ENCODE peak calls at places on chromosomes 6 and 20, in seven cellular contexts. One of them, this sample, is unnamed.

GRCh38 chr6:128690063-128690462 is 169.7 kb upstream of the PTPRK start:
- DNase-seq in NCI-H510A treated with DMSO at 0.1 percent for 48 hours: no peak
- DNase-seq in heart right ventricle: no peak
- DNase-seq in amniotic stem cell: no peak
- DNase-seq in HFFc6: no peak
- DNase-seq in stimulated activated CD4-positive, alpha-beta T cell treated with anti-CD3 and anti-CD28 coated beads, Interleukin-1b, Interleukin-23, amount 100 ng/mL, for 4 hours: no peak
- DNase-seq in Right ventricle myocardium superior: no peak
- DNase-seq in this sample: no peak

GRCh38 chr6:40788661-40789111 is 201.5 kb upstream of the LRFN2 start:
- DNase-seq in HFFc6: no peak
- DNase-seq in Right ventricle myocardium superior: no peak
- DNase-seq in NCI-H510A treated with DMSO at 0.1 percent for 48 hours: no peak
- DNase-seq in stimulated activated CD4-positive, alpha-beta T cell treated with anti-CD3 and anti-CD28 coated beads, Interleukin-1b, Interleukin-23, amount 100 ng/mL, for 4 hours: no peak
- DNase-seq in amniotic stem cell: no peak
- DNase-seq in heart right ventricle: no peak
- DNase-seq in this sample: no peak

GRCh38 chr6:152746172-152746553 is 4.4 kb upstream of the VIP start:
- DNase-seq in heart right ventricle: no peak
- DNase-seq in stimulated activated CD4-positive, alpha-beta T cell treated with anti-CD3 and anti-CD28 coated beads, Interleukin-1b, Interleukin-23, amount 100 ng/mL, for 4 hours: no peak
- DNase-seq in amniotic stem cell: no peak
- DNase-seq in HFFc6: peak; percentile 46
- DNase-seq in NCI-H510A treated with DMSO at 0.1 percent for 48 hours: no peak
- DNase-seq in Right ventricle myocardium superior: no peak
- DNase-seq in this sample: no peak

GRCh38 chr20:19621072-19621471 is 137.0 kb upstream of the RIN2 start:
- DNase-seq in Right ventricle myocardium superior: no peak
- DNase-seq in amniotic stem cell: no peak
- DNase-seq in HFFc6: no peak
- DNase-seq in stimulated activated CD4-positive, alpha-beta T cell treated with anti-CD3 and anti-CD28 coated beads, Interleukin-1b, Interleukin-23, amount 100 ng/mL, for 4 hours: no peak
- DNase-seq in heart right ventricle: no peak
- DNase-seq in NCI-H510A treated with DMSO at 0.1 percent for 48 hours: no peak
- DNase-seq in this sample: no peak

GRCh38 chr6:100447900-100448700 is 16.6 kb downstream of the SIM1 start:
- DNase-seq in NCI-H510A treated with DMSO at 0.1 percent for 48 hours: no peak
- DNase-seq in Right ventricle myocardium superior: no peak
- DNase-seq in HFFc6: no peak
- DNase-seq in heart right ventricle: no peak
- DNase-seq in stimulated activated CD4-positive, alpha-beta T cell treated with anti-CD3 and anti-CD28 coated beads, Interleukin-1b, Interleukin-23, amount 100 ng/mL, for 4 hours: no peak
- DNase-seq in amniotic stem cell: no peak
- DNase-seq in this sample: no peak

GRCh38 chr20:18001131-18001921 is 32.5 kb downstream of the MGME1 start:
- DNase-seq in NCI-H510A treated with DMSO at 0.1 percent for 48 hours: no peak
- DNase-seq in stimulated activated CD4-positive, alpha-beta T cell treated with anti-CD3 and anti-CD28 coated beads, Interleukin-1b, Interleukin-23, amount 100 ng/mL, for 4 hours: no peak
- DNase-seq in Right ventricle myocardium superior: peak; percentile 71
- DNase-seq in heart right ventricle: peak; percentile 24
- DNase-seq in HFFc6: peak; percentile 12
- DNase-seq in amniotic stem cell: no peak
- DNase-seq in this sample: peak; percentile 86

GRCh38 chr20:48302844-48303552 is 517.7 kb upstream of the SULF2 start:
- DNase-seq in NCI-H510A treated with DMSO at 0.1 percent for 48 hours: no peak
- DNase-seq in stimulated activated CD4-positive, alpha-beta T cell treated with anti-CD3 and anti-CD28 coated beads, Interleukin-1b, Interleukin-23, amount 100 ng/mL, for 4 hours: no peak
- DNase-seq in amniotic stem cell: no peak
- DNase-seq in HFFc6: no peak
- DNase-seq in heart right ventricle: no peak
- DNase-seq in Right ventricle myocardium superior: no peak
- DNase-seq in this sample: no peak

GRCh38 chr6:21874372-21874771 is 280.8 kb downstream of the SOX4 start:
- DNase-seq in amniotic stem cell: no peak
- DNase-seq in stimulated activated CD4-positive, alpha-beta T cell treated with anti-CD3 and anti-CD28 coated beads, Interleukin-1b, Interleukin-23, amount 100 ng/mL, for 4 hours: no peak
- DNase-seq in HFFc6: no peak
- DNase-seq in heart right ventricle: no peak
- DNase-seq in Right ventricle myocardium superior: no peak
- DNase-seq in NCI-H510A treated with DMSO at 0.1 percent for 48 hours: no peak
- DNase-seq in this sample: no peak

GRCh38 chr6:159108438-159108985 is 60.7 kb upstream of the FNDC1 start:
- DNase-seq in HFFc6: no peak
- DNase-seq in Right ventricle myocardium superior: no peak
- DNase-seq in heart right ventricle: no peak
- DNase-seq in amniotic stem cell: no peak
- DNase-seq in stimulated activated CD4-positive, alpha-beta T cell treated with anti-CD3 and anti-CD28 coated beads, Interleukin-1b, Interleukin-23, amount 100 ng/mL, for 4 hours: no peak
- DNase-seq in NCI-H510A treated with DMSO at 0.1 percent for 48 hours: no peak
- DNase-seq in this sample: no peak

GRCh38 chr6:10425973-10426780 is 11.3 kb upstream of the TFAP2A start:
- DNase-seq in amniotic stem cell: no peak
- DNase-seq in NCI-H510A treated with DMSO at 0.1 percent for 48 hours: no peak
- DNase-seq in stimulated activated CD4-positive, alpha-beta T cell treated with anti-CD3 and anti-CD28 coated beads, Interleukin-1b, Interleukin-23, amount 100 ng/mL, for 4 hours: no peak
- DNase-seq in heart right ventricle: no peak
- DNase-seq in Right ventricle myocardium superior: no peak
- DNase-seq in HFFc6: peak; percentile 49
- DNase-seq in this sample: peak; percentile 68

GRCh38 chr6:99608886-99609482 is 2.4 kb downstream of the PRDM13 start:
- DNase-seq in HFFc6: no peak
- DNase-seq in NCI-H510A treated with DMSO at 0.1 percent for 48 hours: no peak
- DNase-seq in Right ventricle myocardium superior: no peak
- DNase-seq in stimulated activated CD4-positive, alpha-beta T cell treated with anti-CD3 and anti-CD28 coated beads, Interleukin-1b, Interleukin-23, amount 100 ng/mL, for 4 hours: no peak
- DNase-seq in heart right ventricle: no peak
- DNase-seq in amniotic stem cell: no peak
- DNase-seq in this sample: no peak

GRCh38 chr20:37408930-37409210 is 62.9 kb downstream of the SRC start:
- DNase-seq in NCI-H510A treated with DMSO at 0.1 percent for 48 hours: no peak
- DNase-seq in stimulated activated CD4-positive, alpha-beta T cell treated with anti-CD3 and anti-CD28 coated beads, Interleukin-1b, Interleukin-23, amount 100 ng/mL, for 4 hours: no peak
- DNase-seq in Right ventricle myocardium superior: no peak
- DNase-seq in HFFc6: no peak
- DNase-seq in amniotic stem cell: no peak
- DNase-seq in heart right ventricle: no peak
- DNase-seq in this sample: no peak

GRCh38 chr6:1094306-1094705 is 217.6 kb upstream of the FOXQ1 start:
- DNase-seq in HFFc6: peak; percentile 30
- DNase-seq in NCI-H510A treated with DMSO at 0.1 percent for 48 hours: no peak
- DNase-seq in stimulated activated CD4-positive, alpha-beta T cell treated with anti-CD3 and anti-CD28 coated beads, Interleukin-1b, Interleukin-23, amount 100 ng/mL, for 4 hours: no peak
- DNase-seq in heart right ventricle: no peak
- DNase-seq in amniotic stem cell: no peak
- DNase-seq in Right ventricle myocardium superior: no peak
- DNase-seq in this sample: no peak

GRCh38 chr6:8543714-8544113 is 108.4 kb upstream of the SLC35B3 start:
- DNase-seq in amniotic stem cell: no peak
- DNase-seq in Right ventricle myocardium superior: no peak
- DNase-seq in NCI-H510A treated with DMSO at 0.1 percent for 48 hours: no peak
- DNase-seq in stimulated activated CD4-positive, alpha-beta T cell treated with anti-CD3 and anti-CD28 coated beads, Interleukin-1b, Interleukin-23, amount 100 ng/mL, for 4 hours: no peak
- DNase-seq in heart right ventricle: no peak
- DNase-seq in HFFc6: no peak
- DNase-seq in this sample: no peak

GRCh38 chr6:15674690-15675386 is 12.0 kb upstream of the DTNBP1 start:
- DNase-seq in Right ventricle myocardium superior: no peak
- DNase-seq in amniotic stem cell: no peak
- DNase-seq in NCI-H510A treated with DMSO at 0.1 percent for 48 hours: peak; percentile 22
- DNase-seq in HFFc6: no peak
- DNase-seq in stimulated activated CD4-positive, alpha-beta T cell treated with anti-CD3 and anti-CD28 coated beads, Interleukin-1b, Interleukin-23, amount 100 ng/mL, for 4 hours: no peak
- DNase-seq in heart right ventricle: no peak
- DNase-seq in this sample: no peak

GRCh38 chr6:129102741-129103140 is 219.8 kb downstream of the LAMA2 start:
- DNase-seq in amniotic stem cell: no peak
- DNase-seq in Right ventricle myocardium superior: peak; percentile 66
- DNase-seq in stimulated activated CD4-positive, alpha-beta T cell treated with anti-CD3 and anti-CD28 coated beads, Interleukin-1b, Interleukin-23, amount 100 ng/mL, for 4 hours: no peak
- DNase-seq in HFFc6: no peak
- DNase-seq in heart right ventricle: peak; percentile 67
- DNase-seq in NCI-H510A treated with DMSO at 0.1 percent for 48 hours: no peak
- DNase-seq in this sample: no peak

GRCh38 chr6:25017932-25018581 is 82.3 kb upstream of the RIPOR2 start:
- DNase-seq in stimulated activated CD4-positive, alpha-beta T cell treated with anti-CD3 and anti-CD28 coated beads, Interleukin-1b, Interleukin-23, amount 100 ng/mL, for 4 hours: peak; percentile 74
- DNase-seq in heart right ventricle: peak; percentile 41
- DNase-seq in amniotic stem cell: no peak
- DNase-seq in HFFc6: peak; percentile 32
- DNase-seq in Right ventricle myocardium superior: peak; percentile 78
- DNase-seq in NCI-H510A treated with DMSO at 0.1 percent for 48 hours: peak; percentile 59
- DNase-seq in this sample: no peak

GRCh38 chr20:56865055-56865454 is 235.9 kb downstream of the TFAP2C start:
- DNase-seq in Right ventricle myocardium superior: no peak
- DNase-seq in NCI-H510A treated with DMSO at 0.1 percent for 48 hours: no peak
- DNase-seq in HFFc6: no peak
- DNase-seq in amniotic stem cell: no peak
- DNase-seq in heart right ventricle: no peak
- DNase-seq in stimulated activated CD4-positive, alpha-beta T cell treated with anti-CD3 and anti-CD28 coated beads, Interleukin-1b, Interleukin-23, amount 100 ng/mL, for 4 hours: no peak
- DNase-seq in this sample: no peak

GRCh38 chr20:21033817-21034216 is 72.3 kb downstream of the LINC00237 start:
- DNase-seq in heart right ventricle: no peak
- DNase-seq in HFFc6: no peak
- DNase-seq in Right ventricle myocardium superior: no peak
- DNase-seq in amniotic stem cell: no peak
- DNase-seq in NCI-H510A treated with DMSO at 0.1 percent for 48 hours: no peak
- DNase-seq in stimulated activated CD4-positive, alpha-beta T cell treated with anti-CD3 and anti-CD28 coated beads, Interleukin-1b, Interleukin-23, amount 100 ng/mL, for 4 hours: no peak
- DNase-seq in this sample: no peak

GRCh38 chr6:35496851-35497570 is at the start of gene TEAD3:
- DNase-seq in heart right ventricle: peak; percentile 59
- DNase-seq in stimulated activated CD4-positive, alpha-beta T cell treated with anti-CD3 and anti-CD28 coated beads, Interleukin-1b, Interleukin-23, amount 100 ng/mL, for 4 hours: peak; percentile 43
- DNase-seq in amniotic stem cell: peak; percentile 66
- DNase-seq in NCI-H510A treated with DMSO at 0.1 percent for 48 hours: no peak
- DNase-seq in Right ventricle myocardium superior: peak; percentile 75
- DNase-seq in HFFc6: peak; percentile 59
- DNase-seq in this sample: no peak

GRCh38 chr6:2244261-2245102 is 923 bp downstream of the GMDS start:
- DNase-seq in Right ventricle myocardium superior: no peak
- DNase-seq in NCI-H510A treated with DMSO at 0.1 percent for 48 hours: no peak
- DNase-seq in amniotic stem cell: no peak
- DNase-seq in heart right ventricle: no peak
- DNase-seq in HFFc6: no peak
- DNase-seq in stimulated activated CD4-positive, alpha-beta T cell treated with anti-CD3 and anti-CD28 coated beads, Interleukin-1b, Interleukin-23, amount 100 ng/mL, for 4 hours: no peak
- DNase-seq in this sample: no peak

GRCh38 chr20:3105256-3106137 is 21.0 kb upstream of the AVP start:
- DNase-seq in Right ventricle myocardium superior: no peak
- DNase-seq in amniotic stem cell: no peak
- DNase-seq in stimulated activated CD4-positive, alpha-beta T cell treated with anti-CD3 and anti-CD28 coated beads, Interleukin-1b, Interleukin-23, amount 100 ng/mL, for 4 hours: no peak
- DNase-seq in NCI-H510A treated with DMSO at 0.1 percent for 48 hours: no peak
- DNase-seq in HFFc6: no peak
- DNase-seq in heart right ventricle: no peak
- DNase-seq in this sample: no peak

GRCh38 chr6:89411019-89411268 is 1.1 kb downstream of the RRAGD start:
- DNase-seq in heart right ventricle: no peak
- DNase-seq in stimulated activated CD4-positive, alpha-beta T cell treated with anti-CD3 and anti-CD28 coated beads, Interleukin-1b, Interleukin-23, amount 100 ng/mL, for 4 hours: no peak
- DNase-seq in NCI-H510A treated with DMSO at 0.1 percent for 48 hours: peak; percentile 7
- DNase-seq in amniotic stem cell: no peak
- DNase-seq in HFFc6: no peak
- DNase-seq in Right ventricle myocardium superior: no peak
- DNase-seq in this sample: peak; percentile 57

GRCh38 chr20:12762725-12763124 is 246.0 kb upstream of the SPTLC3 start:
- DNase-seq in HFFc6: no peak
- DNase-seq in heart right ventricle: no peak
- DNase-seq in stimulated activated CD4-positive, alpha-beta T cell treated with anti-CD3 and anti-CD28 coated beads, Interleukin-1b, Interleukin-23, amount 100 ng/mL, for 4 hours: no peak
- DNase-seq in NCI-H510A treated with DMSO at 0.1 percent for 48 hours: no peak
- DNase-seq in Right ventricle myocardium superior: no peak
- DNase-seq in amniotic stem cell: no peak
- DNase-seq in this sample: no peak

GRCh38 chr20:23668477-23668951 is 20.3 kb downstream of the CST4 start:
- DNase-seq in amniotic stem cell: no peak
- DNase-seq in stimulated activated CD4-positive, alpha-beta T cell treated with anti-CD3 and anti-CD28 coated beads, Interleukin-1b, Interleukin-23, amount 100 ng/mL, for 4 hours: peak; percentile 3
- DNase-seq in Right ventricle myocardium superior: no peak
- DNase-seq in heart right ventricle: peak; percentile 54
- DNase-seq in HFFc6: peak; percentile 49
- DNase-seq in NCI-H510A treated with DMSO at 0.1 percent for 48 hours: peak; percentile 4
- DNase-seq in this sample: no peak

GRCh38 chr20:23565503-23566056 is 2.7 kb downstream of the CST9L start:
- DNase-seq in NCI-H510A treated with DMSO at 0.1 percent for 48 hours: no peak
- DNase-seq in amniotic stem cell: no peak
- DNase-seq in stimulated activated CD4-positive, alpha-beta T cell treated with anti-CD3 and anti-CD28 coated beads, Interleukin-1b, Interleukin-23, amount 100 ng/mL, for 4 hours: no peak
- DNase-seq in HFFc6: no peak
- DNase-seq in Right ventricle myocardium superior: no peak
- DNase-seq in heart right ventricle: no peak
- DNase-seq in this sample: no peak

GRCh38 chr20:44442298-44443070 is 33.2 kb upstream of the TTPAL start:
- DNase-seq in NCI-H510A treated with DMSO at 0.1 percent for 48 hours: no peak
- DNase-seq in heart right ventricle: no peak
- DNase-seq in Right ventricle myocardium superior: no peak
- DNase-seq in stimulated activated CD4-positive, alpha-beta T cell treated with anti-CD3 and anti-CD28 coated beads, Interleukin-1b, Interleukin-23, amount 100 ng/mL, for 4 hours: no peak
- DNase-seq in amniotic stem cell: no peak
- DNase-seq in HFFc6: no peak
- DNase-seq in this sample: no peak

GRCh38 chr20:58201616-58202015 is 26.8 kb downstream of the ANKRD60 start:
- DNase-seq in heart right ventricle: no peak
- DNase-seq in amniotic stem cell: no peak
- DNase-seq in HFFc6: no peak
- DNase-seq in Right ventricle myocardium superior: peak; percentile 4
- DNase-seq in stimulated activated CD4-positive, alpha-beta T cell treated with anti-CD3 and anti-CD28 coated beads, Interleukin-1b, Interleukin-23, amount 100 ng/mL, for 4 hours: no peak
- DNase-seq in NCI-H510A treated with DMSO at 0.1 percent for 48 hours: no peak
- DNase-seq in this sample: no peak

GRCh38 chr20:38049800-38050199 is 16.3 kb downstream of the RPRD1B start:
- DNase-seq in stimulated activated CD4-positive, alpha-beta T cell treated with anti-CD3 and anti-CD28 coated beads, Interleukin-1b, Interleukin-23, amount 100 ng/mL, for 4 hours: no peak
- DNase-seq in amniotic stem cell: no peak
- DNase-seq in Right ventricle myocardium superior: no peak
- DNase-seq in HFFc6: peak; percentile 61
- DNase-seq in heart right ventricle: no peak
- DNase-seq in NCI-H510A treated with DMSO at 0.1 percent for 48 hours: no peak
- DNase-seq in this sample: no peak

GRCh38 chr6:1916334-1916985 is 306.7 kb downstream of the FOXC1 start:
- DNase-seq in NCI-H510A treated with DMSO at 0.1 percent for 48 hours: no peak
- DNase-seq in HFFc6: peak; percentile 91
- DNase-seq in Right ventricle myocardium superior: no peak
- DNase-seq in amniotic stem cell: peak; percentile 3
- DNase-seq in heart right ventricle: no peak
- DNase-seq in stimulated activated CD4-positive, alpha-beta T cell treated with anti-CD3 and anti-CD28 coated beads, Interleukin-1b, Interleukin-23, amount 100 ng/mL, for 4 hours: no peak
- DNase-seq in this sample: no peak

GRCh38 chr20:45320948-45321595 is 13.0 kb upstream of the MATN4 start:
- DNase-seq in Right ventricle myocardium superior: no peak
- DNase-seq in HFFc6: no peak
- DNase-seq in NCI-H510A treated with DMSO at 0.1 percent for 48 hours: no peak
- DNase-seq in stimulated activated CD4-positive, alpha-beta T cell treated with anti-CD3 and anti-CD28 coated beads, Interleukin-1b, Interleukin-23, amount 100 ng/mL, for 4 hours: no peak
- DNase-seq in heart right ventricle: no peak
- DNase-seq in amniotic stem cell: no peak
- DNase-seq in this sample: no peak

GRCh38 chr6:33694401-33694931 is 17.0 kb downstream of the UQCC2 start:
- DNase-seq in amniotic stem cell: peak; percentile 67
- DNase-seq in heart right ventricle: no peak
- DNase-seq in stimulated activated CD4-positive, alpha-beta T cell treated with anti-CD3 and anti-CD28 coated beads, Interleukin-1b, Interleukin-23, amount 100 ng/mL, for 4 hours: peak; percentile 56
- DNase-seq in NCI-H510A treated with DMSO at 0.1 percent for 48 hours: no peak
- DNase-seq in Right ventricle myocardium superior: peak; percentile 49
- DNase-seq in HFFc6: peak; percentile 73
- DNase-seq in this sample: no peak

GRCh38 chr6:6701864-6702263 is 113.3 kb downstream of the LY86 start:
- DNase-seq in NCI-H510A treated with DMSO at 0.1 percent for 48 hours: no peak
- DNase-seq in amniotic stem cell: no peak
- DNase-seq in Right ventricle myocardium superior: no peak
- DNase-seq in HFFc6: no peak
- DNase-seq in heart right ventricle: no peak
- DNase-seq in stimulated activated CD4-positive, alpha-beta T cell treated with anti-CD3 and anti-CD28 coated beads, Interleukin-1b, Interleukin-23, amount 100 ng/mL, for 4 hours: no peak
- DNase-seq in this sample: no peak